ENCODE peak calls at places on chromosomes 6 and 20, in nine cellular contexts. Y is skeletal muscle cell, Z is tibial nerve, M is aorta, E is fibroblast of villous mesenchyme, B is kidney, N is HAP-1, K is IMR-90, V is WERI-Rb-1. W is an unnamed sample.
A peak's percentile ranks its signal among the peaks of the same experiment; 100 is the strongest.

GRCh38 chr6:29834564-29835436 is 7.2 kb downstream of the HLA-G start:
- DNase-seq in Y (no peak), Z (peak; percentile 38), M (peak; percentile 84), E (no peak), B (no peak), N (no peak), K (no peak), V (peak; percentile 68), W (no peak)

GRCh38 chr6:36788768-36789167 is 50.5 kb downstream of the CPNE5 start:
- DNase-seq in Y (no peak), Z (no peak), M (no peak), E (peak; percentile 25), B (peak; percentile 21), N (peak; percentile 21), K (peak; percentile 11), V (no peak), W (no peak)

GRCh38 chr6:95846652-95847051 is 169.1 kb upstream of the FUT9 start:
- DNase-seq in Y (no peak), Z (no peak), M (no peak), E (no peak), B (no peak), N (no peak), K (no peak), V (no peak), W (no peak)

GRCh38 chr6:11685411-11686093 is 93.1 kb downstream of the ADTRP start:
- DNase-seq in Y (no peak), Z (no peak), M (no peak), E (no peak), B (no peak), N (no peak), K (peak; percentile 64), V (no peak), W (no peak)

GRCh38 chr20:57702091-57702490 is 7.7 kb downstream of the PMEPA1 start:
- DNase-seq in Y (no peak), Z (no peak), M (no peak), E (no peak), B (no peak), N (no peak), K (no peak), V (peak; percentile 53), W (no peak)

GRCh38 chr6:10756085-10756484 is 8.5 kb downstream of the TMEM14B start:
- DNase-seq in Y (no peak), Z (no peak), M (no peak), E (no peak), B (no peak), N (no peak), K (no peak), V (no peak), W (peak; percentile 10)

GRCh38 chr6:43368517-43369160 is 808 bp downstream of the ZNF318 start:
- DNase-seq in Y (no peak), Z (peak; percentile 22), M (peak; percentile 84), E (peak; percentile 53), B (peak; percentile 86), N (peak; percentile 35), K (peak; percentile 37), V (peak; percentile 67), W (peak; percentile 10)

GRCh38 chr6:166106076-166106686 is 61.5 kb downstream of the TBXT start:
- DNase-seq in Y (peak; percentile 14), Z (peak; percentile 79), M (no peak), E (peak; percentile 65), B (no peak), N (peak; percentile 52), K (peak; percentile 71), V (peak; percentile 70), W (peak; percentile 54)

GRCh38 chr20:3632311-3633004 is 30.7 kb downstream of the GFRA4 start:
- DNase-seq in Y (no peak), Z (no peak), M (no peak), E (no peak), B (no peak), N (no peak), K (no peak), V (no peak), W (no peak)

GRCh38 chr6:108555399-108556052 is 5.2 kb upstream of the FOXO3 start:
- DNase-seq in Y (no peak), Z (peak; percentile 44), M (no peak), E (no peak), B (no peak), N (no peak), K (no peak), V (no peak), W (no peak)

GRCh38 chr6:7100751-7101078 is 7.0 kb upstream of the RREB1 start:
- DNase-seq in Y (no peak), Z (no peak), M (no peak), E (no peak), B (no peak), N (no peak), K (no peak), V (no peak), W (no peak)

GRCh38 chr6:16762547-16763477 is 1.6 kb upstream of the ATXN1 start:
- DNase-seq in Y (peak; percentile 83), Z (no peak), M (peak; percentile 79), E (peak; percentile 82), B (peak; percentile 90), N (peak; percentile 76), K (peak; percentile 97), V (no peak), W (no peak)

GRCh38 chr6:35475573-35475972 is 7.4 kb downstream of the RPL10A start:
- DNase-seq in Y (no peak), Z (no peak), M (no peak), E (no peak), B (peak; percentile 44), N (no peak), K (no peak), V (no peak), W (no peak)

GRCh38 chr20:63656451-63656850 is 1.7 kb upstream of the RTEL1 start:
- DNase-seq in Y (no peak), Z (no peak), M (no peak), E (no peak), B (no peak), N (no peak), K (peak; percentile 15), V (no peak), W (no peak)

GRCh38 chr6:151002562-151002961 is 137.1 kb downstream of the MTHFD1L start:
- DNase-seq in Y (peak; percentile 91), Z (no peak), M (no peak), E (peak; percentile 90), B (no peak), N (no peak), K (peak; percentile 78), V (no peak), W (peak; percentile 27)

GRCh38 chr6:55777461-55777860 is 97.9 kb downstream of the BMP5 start:
- DNase-seq in Y (peak; percentile 62), Z (no peak), M (no peak), E (peak; percentile 8), B (no peak), N (no peak), K (peak; percentile 8), V (no peak), W (no peak)

GRCh38 chr20:10672579-10673127 is 1.1 kb downstream of the JAG1 start:
- DNase-seq in Y (no peak), Z (no peak), M (peak; percentile 88), E (peak; percentile 75), B (peak; percentile 88), N (no peak), K (peak; percentile 67), V (peak; percentile 69), W (peak; percentile 63)

GRCh38 chr6:109820706-109821350 is 129.7 kb downstream of the FIG4 start:
- DNase-seq in Y (no peak), Z (no peak), M (no peak), E (no peak), B (no peak), N (no peak), K (no peak), V (no peak), W (no peak)

GRCh38 chr6:106807946-106808611 is 166.4 kb downstream of the CD24 start:
- DNase-seq in Y (no peak), Z (no peak), M (no peak), E (no peak), B (no peak), N (no peak), K (no peak), V (no peak), W (no peak)
- H3K4me3 ChIP-seq in Y (no peak overlapping the region), Z (no peak overlapping the region), M (no peak overlapping the region), E (no peak overlapping the region), B (no peak overlapping the region), N (no peak overlapping the region), K (no peak overlapping the region), V (no peak overlapping the region), W (no peak overlapping the region)

GRCh38 chr20:7195704-7196103 is 428.2 kb downstream of the BMP2 start:
- DNase-seq in Y (peak; percentile 84), Z (no peak), M (no peak), E (peak; percentile 63), B (no peak), N (no peak), K (no peak), V (no peak), W (no peak)

GRCh38 chr20:7196481-7196880 is 429.0 kb downstream of the BMP2 start:
- DNase-seq in Y (peak; percentile 16), Z (no peak), M (no peak), E (peak; percentile 0), B (no peak), N (no peak), K (no peak), V (no peak), W (no peak)

GRCh38 chr20:7199867-7200266 is 432.4 kb downstream of the BMP2 start:
- DNase-seq in Y (no peak), Z (no peak), M (no peak), E (no peak), B (no peak), N (no peak), K (no peak), V (no peak), W (no peak)
- H3K4me3 ChIP-seq in Y (no peak overlapping the region), Z (no peak overlapping the region), M (no peak overlapping the region), E (no peak overlapping the region), B (no peak overlapping the region), N (no peak overlapping the region), K (no peak overlapping the region), V (no peak overlapping the region), W (no peak overlapping the region)

DNA sequence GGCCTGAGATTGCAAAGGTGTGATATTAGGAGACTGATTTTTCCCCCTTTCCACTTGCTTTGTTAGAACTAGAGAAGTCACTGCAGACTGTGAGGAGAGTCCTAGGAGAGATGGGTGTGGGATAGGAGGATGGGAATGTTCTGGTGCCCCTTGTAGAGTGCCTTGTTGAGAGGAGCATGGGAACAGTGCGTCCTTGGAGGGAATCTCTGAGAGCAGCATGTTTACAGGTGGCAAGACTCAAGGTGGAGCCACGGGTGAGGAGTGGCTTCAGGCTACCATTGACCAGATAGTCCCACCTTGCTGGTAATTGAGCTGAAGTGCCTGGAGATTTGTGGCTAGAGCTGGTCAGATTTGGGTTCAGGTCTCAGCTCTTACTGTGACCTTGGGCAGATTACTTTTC is 6.0 kb downstream of the PLCG1 start:
- DNase-seq in Y (no peak), Z (no peak), M (no peak), E (no peak), B (no peak), N (no peak), K (no peak), V (no peak), W (no peak)
- H3K4me3 ChIP-seq in Y (no peak overlapping the region), Z (no peak overlapping the region), M (no peak overlapping the region), E (no peak overlapping the region), B (no peak overlapping the region), N (no peak overlapping the region), K (no peak overlapping the region), V (no peak overlapping the region), W (no peak overlapping the region)

DNA sequence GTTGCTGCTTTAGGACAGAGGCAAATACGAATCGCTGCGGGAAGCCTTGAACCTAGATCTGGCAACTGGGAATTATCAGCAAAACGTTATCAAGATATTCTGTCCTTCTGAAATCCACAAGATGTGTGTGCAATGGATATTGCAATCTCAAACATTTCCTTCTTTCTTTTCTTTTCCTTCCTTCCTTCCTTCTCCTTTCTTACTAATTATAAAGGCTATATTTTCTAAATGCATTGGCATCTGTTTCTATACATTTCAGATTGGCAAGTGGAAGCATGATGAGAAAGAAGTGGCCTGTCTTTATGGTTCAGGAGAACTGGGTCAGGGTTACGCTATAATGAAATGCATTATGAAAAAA is 2.0 kb downstream of the TAGAP start:
- DNase-seq in Y (no peak), Z (no peak), M (no peak), E (no peak), B (no peak), N (no peak), K (no peak), V (no peak), W (no peak)
- H3K4me3 ChIP-seq in Y (no peak overlapping the region), Z (no peak overlapping the region), M (no peak overlapping the region), E (no peak overlapping the region), B (no peak overlapping the region), N (no peak overlapping the region), K (no peak overlapping the region), V (no peak overlapping the region), W (peak overlapping the region; percentile 71)

W was measured in HL-60.